ENCODE peak calls at places on chromosome 12, in ten cellular contexts. W is heart right ventricle, I is psoas muscle, U is thoracic aorta, M is MM.1S, V is adrenal gland, R is GM06990, Z is Peyer's patch, F is WERI-Rb-1, G is lung. B is an unnamed sample. For H3K36me3, the result is how much of the 10 kb centered on the place peaks cover.

GRCh38 chr12:113211160-113211559 is 10.1 kb upstream of the TPCN1 start:
- DNase-seq in W (no peak), I (no peak), U (no peak), M (no peak), V (no peak), R (no peak), Z (no peak), F (no peak), G (no peak), B (no peak)

GRCh38 chr12:2654741-2655140 is 140.0 kb upstream of the FKBP4 start:
- DNase-seq in W (no peak), I (no peak), U (no peak), M (no peak), V (no peak), R (no peak), Z (peak), F (no peak), G (no peak), B (no peak)

GRCh38 chr12:130627175-130627574 is 88.9 kb downstream of the RIMBP2 start:
- DNase-seq in W (no peak), I (no peak), U (no peak), M (no peak), V (no peak), R (no peak), Z (no peak), F (no peak), G (no peak), B (no peak)

GRCh38 chr12:68406134-68406576 is 74.0 kb upstream of the MDM1 start:
- DNase-seq in W (peak), I (peak), U (peak), M (no peak), V (peak), R (no peak), Z (peak), F (peak), G (peak), B (no peak)

GRCh38 chr12:2582631-2583616 is 211.8 kb upstream of the FKBP4 start:
- DNase-seq in W (peak), I (peak), U (no peak), M (peak), V (peak), R (peak), Z (peak), F (peak), G (peak), B (peak)

GRCh38 chr12:70507442-70507841 is 129.8 kb downstream of the PTPRB start:
- DNase-seq in W (no peak), I (no peak), U (no peak), M (no peak), V (no peak), R (no peak), Z (no peak), F (no peak), G (no peak), B (no peak)

GRCh38 chr12:19154696-19155095 is 25.2 kb downstream of the PLEKHA5 start:
- DNase-seq in W (no peak), I (no peak), U (no peak), M (no peak), V (no peak), R (no peak), Z (no peak), F (no peak), G (no peak), B (no peak)

GRCh38 chr12:19546611-19547162 is 107.4 kb downstream of the AEBP2 start:
- DNase-seq in W (peak), I (no peak), U (no peak), M (no peak), V (no peak), R (no peak), Z (no peak), F (no peak), G (no peak), B (no peak)

GRCh38 chr12:131347345-131347714 is 363.6 kb upstream of the SFSWAP start:
- DNase-seq in W (no peak), I (no peak), U (no peak), M (no peak), V (no peak), R (no peak), Z (no peak), F (no peak), G (no peak), B (no peak)

GRCh38 chr12:54000105-54000773 is at the start of gene HOXC9:
- DNase-seq in W (no peak), I (peak), U (no peak), M (no peak), V (peak), R (no peak), Z (no peak), F (no peak), G (no peak), B (no peak)

GRCh38 chr12:80868576-80868975 is 69.2 kb downstream of the LIN7A start:
- DNase-seq in W (no peak), I (no peak), U (no peak), M (no peak), V (no peak), R (no peak), Z (peak), F (no peak), G (no peak), B (no peak)

GRCh38 chr12:42130670-42131402 is 13.8 kb downstream of the GXYLT1 start:
- DNase-seq in W (no peak), I (peak), U (no peak), M (no peak), V (peak), R (no peak), Z (no peak), F (no peak), G (peak), B (no peak)

GRCh38 chr12:49588281-49588680 is 17.2 kb downstream of the FAM186B start:
- DNase-seq in W (no peak), I (no peak), U (no peak), M (no peak), V (no peak), R (no peak), Z (no peak), F (no peak), G (no peak), B (no peak)

GRCh38 chr12:24991209-24992049 is 42.5 kb upstream of the BCAT1 start:
- DNase-seq in W (no peak), I (no peak), U (no peak), M (peak), V (no peak), R (no peak), Z (no peak), F (no peak), G (no peak), B (peak)

GRCh38 chr12:103834897-103835390 is 6.1 kb downstream of the NT5DC3 start:
- DNase-seq in W (no peak), I (no peak), U (no peak), M (no peak), V (no peak), R (no peak), Z (no peak), F (no peak), G (no peak), B (no peak)

GRCh38 chr12:55993454-55993853 is 3.6 kb upstream of the SUOX start:
- DNase-seq in W (no peak), I (no peak), U (no peak), M (no peak), V (no peak), R (no peak), Z (no peak), F (peak), G (no peak), B (no peak)

GRCh38 chr12:119410396-119410795 is 75.9 kb downstream of the CCDC60 start:
- DNase-seq in W (no peak), I (no peak), U (no peak), M (no peak), V (no peak), R (no peak), Z (no peak), F (no peak), G (no peak), B (no peak)

GRCh38 chr12:128078311-128078851 is 188.6 kb upstream of the TMEM132C start:
- DNase-seq in W (no peak), I (no peak), U (no peak), M (no peak), V (no peak), R (no peak), Z (no peak), F (no peak), G (no peak), B (no peak)

GRCh38 chr12:9651265-9651729 is 18.2 kb upstream of the CLEC2D start:
- DNase-seq in W (no peak), I (no peak), U (no peak), M (no peak), V (no peak), R (no peak), Z (no peak), F (no peak), G (no peak), B (peak)

GRCh38 chr12:12819752-12820311 is 6.7 kb downstream of the DDX47 start:
- DNase-seq in W (no peak), I (no peak), U (peak), M (no peak), V (no peak), R (no peak), Z (no peak), F (no peak), G (no peak), B (no peak)

GRCh38 chr12:14190694-14191093 is 174.8 kb upstream of the ATF7IP start:
- DNase-seq in W (no peak), I (no peak), U (no peak), M (no peak), V (no peak), R (no peak), Z (no peak), F (no peak), G (no peak), B (no peak)

GRCh38 chr12:132665149-132665491 is 22.0 kb downstream of the POLE start:
- DNase-seq in W (no peak), I (no peak), U (no peak), M (no peak), V (no peak), R (no peak), Z (no peak), F (no peak), G (no peak), B (no peak)
- H3K36me3 ChIP-seq in W (under half), I (under half), U (half or more), M (under half), V (half or more), R (under half), Z (half or more), F (half or more), G (under half), B (under half)

DNA sequence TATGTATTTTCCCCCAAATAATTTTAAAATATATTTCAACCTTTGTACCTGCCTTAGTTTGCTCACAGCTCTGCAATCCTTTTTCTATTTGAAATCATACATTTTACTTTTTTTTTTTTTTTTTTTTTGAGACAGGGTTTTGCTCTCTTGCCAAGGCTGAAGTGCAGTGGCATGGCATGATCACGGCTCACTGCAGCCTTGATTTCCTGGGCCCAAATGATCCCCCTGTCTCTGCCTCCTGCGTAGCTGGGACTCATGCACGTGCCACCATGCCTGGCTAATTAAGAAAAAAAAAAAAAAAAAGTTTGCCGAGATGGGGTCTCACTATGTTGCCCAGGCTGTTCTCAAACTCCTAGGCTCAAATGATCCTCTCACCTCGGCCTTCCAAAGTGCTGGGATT is 1.3 kb upstream of the SYCP3 start:
- DNase-seq in W (no peak), I (no peak), U (no peak), M (no peak), V (no peak), R (no peak), Z (no peak), F (no peak), G (no peak), B (no peak)
- H3K36me3 ChIP-seq in W (under half), I (under half), U (under half), M (under half), V (under half), R (under half), Z (half or more), F (under half), G (under half), B (under half)

GRCh38 chr12:124370851-124371250 is 76.0 kb downstream of the RFLNA start:
- DNase-seq in W (no peak), I (no peak), U (no peak), M (no peak), V (no peak), R (no peak), Z (no peak), F (no peak), G (no peak), B (no peak)
- H3K36me3 ChIP-seq in W (under half), I (under half), U (under half), M (under half), V (half or more), R (under half), Z (half or more), F (half or more), G (under half), B (under half)

GRCh38 chr12:109500406-109501185 is 23.2 kb downstream of the UBE3B start:
- DNase-seq in W (no peak), I (no peak), U (no peak), M (no peak), V (no peak), R (no peak), Z (no peak), F (no peak), G (no peak), B (no peak)

GRCh38 chr12:109504068-109504467 is 26.6 kb downstream of the UBE3B start:
- DNase-seq in W (no peak), I (no peak), U (no peak), M (no peak), V (no peak), R (no peak), Z (no peak), F (no peak), G (no peak), B (no peak)

GRCh38 chr12:109502332-109502731 is 24.9 kb downstream of the UBE3B start:
- DNase-seq in W (no peak), I (no peak), U (no peak), M (no peak), V (no peak), R (no peak), Z (no peak), F (no peak), G (no peak), B (no peak)

GRCh38 chr12:109501299-109501698 is 23.9 kb downstream of the UBE3B start:
- DNase-seq in W (no peak), I (no peak), U (no peak), M (no peak), V (no peak), R (no peak), Z (no peak), F (no peak), G (no peak), B (no peak)

GRCh38 chr12:109503611-109504010 is 26.2 kb downstream of the UBE3B start:
- DNase-seq in W (no peak), I (no peak), U (no peak), M (no peak), V (no peak), R (no peak), Z (no peak), F (no peak), G (no peak), B (no peak)
- H3K36me3 ChIP-seq in W (half or more), I (under half), U (half or more), M (under half), V (half or more), R (under half), Z (half or more), F (half or more), G (half or more), B (half or more)

GRCh38 chr12:122528582-122528981 is 1.5 kb downstream of the KNTC1 start:
- DNase-seq in W (no peak), I (no peak), U (no peak), M (no peak), V (no peak), R (no peak), Z (no peak), F (no peak), G (no peak), B (no peak)
- H3K36me3 ChIP-seq in W (under half), I (under half), U (under half), M (under half), V (under half), R (under half), Z (under half), F (half or more), G (under half), B (under half)

GRCh38 chr12:64468966-64469365 is 17.0 kb downstream of the TBK1 start:
- DNase-seq in W (no peak), I (no peak), U (no peak), M (no peak), V (no peak), R (no peak), Z (no peak), F (no peak), G (no peak), B (no peak)

GRCh38 chr12:64466178-64466577 is 14.3 kb downstream of the TBK1 start:
- DNase-seq in W (no peak), I (no peak), U (no peak), M (no peak), V (no peak), R (no peak), Z (no peak), F (no peak), G (no peak), B (no peak)

GRCh38 chr12:64473176-64473575 is 21.3 kb downstream of the TBK1 start:
- DNase-seq in W (no peak), I (no peak), U (no peak), M (no peak), V (no peak), R (no peak), Z (no peak), F (no peak), G (no peak), B (no peak)

GRCh38 chr12:64470507-64470906 is 18.6 kb downstream of the TBK1 start:
- DNase-seq in W (no peak), I (no peak), U (no peak), M (no peak), V (no peak), R (no peak), Z (no peak), F (no peak), G (no peak), B (no peak)

GRCh38 chr12:64469455-64470142 is 17.7 kb downstream of the TBK1 start:
- DNase-seq in W (peak), I (no peak), U (no peak), M (no peak), V (no peak), R (no peak), Z (no peak), F (no peak), G (no peak), B (no peak)
- H3K36me3 ChIP-seq in W (half or more), I (under half), U (under half), M (under half), V (half or more), R (under half), Z (half or more), F (half or more), G (under half), B (under half)

GRCh38 chr12:106455100-106455499 is 97.6 kb downstream of the POLR3B start:
- DNase-seq in W (no peak), I (no peak), U (no peak), M (peak), V (no peak), R (no peak), Z (no peak), F (no peak), G (no peak), B (no peak)

GRCh38 chr12:106446429-106447092 is 89.0 kb downstream of the POLR3B start:
- DNase-seq in W (no peak), I (no peak), U (no peak), M (no peak), V (no peak), R (no peak), Z (no peak), F (no peak), G (no peak), B (no peak)

GRCh38 chr12:106452309-106452708 is 94.8 kb downstream of the POLR3B start:
- DNase-seq in W (no peak), I (no peak), U (no peak), M (no peak), V (no peak), R (no peak), Z (no peak), F (no peak), G (no peak), B (no peak)
- H3K36me3 ChIP-seq in W (under half), I (under half), U (under half), M (under half), V (under half), R (under half), Z (under half), F (under half), G (under half), B (under half)